ENCODE peak calls at places on chromosomes 1 and 21, in ten cellular contexts. T is heart left ventricle; F is CD4-positive, CD25-positive, alpha-beta regulatory T cell; E is gastrocnemius medialis; P is breast epithelium; Q is small intestine; B is kidney epithelial cell; V is A673; G is mesenchymal stem cell; I is Peyer's patch. L is an unnamed sample.

GRCh38 chr1:208880433-208881100 is 636.4 kb upstream of the PLXNA2 start:
- DNase-seq in T (no peak), F (no peak), E (no peak), P (peak; percentile 36), Q (no peak), B (peak; percentile 12), V (no peak), G (no peak), I (no peak), L (no peak)

GRCh38 chr1:241992734-241993133 is 6.2 kb downstream of the MAP1LC3C start:
- DNase-seq in T (no peak), F (no peak), E (no peak), P (no peak), Q (no peak), B (no peak), V (peak; percentile 3), G (no peak), I (no peak), L (no peak)

GRCh38 chr1:165891461-165891860 is 64.0 kb downstream of the UCK2 start:
- DNase-seq in T (no peak), F (no peak), E (no peak), P (no peak), Q (no peak), B (no peak), V (no peak), G (peak; percentile 58), I (no peak), L (peak; percentile 36)

GRCh38 chr1:30415171-30415940 is 308.0 kb downstream of the MATN1 start:
- DNase-seq in T (no peak), F (no peak), E (no peak), P (no peak), Q (no peak), B (no peak), V (no peak), G (no peak), I (no peak), L (no peak)

GRCh38 chr1:243475966-243476365 is 220.1 kb downstream of the SDCCAG8 start:
- DNase-seq in T (no peak), F (no peak), E (no peak), P (no peak), Q (no peak), B (no peak), V (peak; percentile 56), G (peak; percentile 63), I (no peak), L (no peak)

GRCh38 chr1:41260768-41261167 is 18.7 kb upstream of the SCMH1 start:
- DNase-seq in T (no peak), F (no peak), E (no peak), P (no peak), Q (no peak), B (no peak), V (no peak), G (no peak), I (no peak), L (no peak)

GRCh38 chr21:25956993-25957714 is 213.4 kb downstream of the APP start:
- DNase-seq in T (no peak), F (no peak), E (peak; percentile 46), P (no peak), Q (no peak), B (no peak), V (peak; percentile 88), G (peak; percentile 52), I (no peak), L (peak; percentile 40)

GRCh38 chr1:172607145-172607544 is 51.8 kb upstream of the FASLG start:
- DNase-seq in T (no peak), F (no peak), E (no peak), P (no peak), Q (no peak), B (no peak), V (no peak), G (no peak), I (no peak), L (no peak)

GRCh38 chr1:173954179-173954578 is 37.1 kb upstream of the SERPINC1 start:
- DNase-seq in T (no peak), F (no peak), E (no peak), P (no peak), Q (no peak), B (no peak), V (no peak), G (no peak), I (no peak), L (no peak)

GRCh38 chr1:51986718-51987117 is 3.8 kb downstream of the RAB3B start:
- DNase-seq in T (no peak), F (no peak), E (no peak), P (no peak), Q (no peak), B (no peak), V (peak; percentile 78), G (no peak), I (no peak), L (no peak)

GRCh38 chr1:113388017-113388620 is 2.2 kb upstream of the MAGI3 start:
- DNase-seq in T (no peak), F (no peak), E (no peak), P (no peak), Q (no peak), B (no peak), V (no peak), G (no peak), I (no peak), L (no peak)

GRCh38 chr21:46635324-46636180 is at the start of gene PRMT2:
- DNase-seq in T (peak; percentile 99), F (peak; percentile 98), E (peak; percentile 96), P (peak; percentile 94), Q (peak; percentile 98), B (peak; percentile 83), V (peak; percentile 97), G (peak; percentile 96), I (peak; percentile 99), L (peak; percentile 52)

GRCh38 chr21:46633561-46633960 is 1.9 kb upstream of the PRMT2 start:
- DNase-seq in T (no peak), F (peak; percentile 57), E (no peak), P (no peak), Q (no peak), B (no peak), V (no peak), G (no peak), I (no peak), L (no peak)

GRCh38 chr21:46634966-46635323 is 529 bp upstream of the PRMT2 start:
- DNase-seq in T (peak; percentile 70), F (no peak), E (peak; percentile 32), P (peak; percentile 67), Q (peak; percentile 56), B (peak; percentile 50), V (peak; percentile 92), G (peak; percentile 91), I (no peak), L (no peak)

GRCh38 chr21:46636181-46636512 is 673 bp downstream of the PRMT2 start:
- DNase-seq in T (no peak), F (no peak), E (no peak), P (no peak), Q (no peak), B (no peak), V (no peak), G (no peak), I (no peak), L (no peak)

DNA sequence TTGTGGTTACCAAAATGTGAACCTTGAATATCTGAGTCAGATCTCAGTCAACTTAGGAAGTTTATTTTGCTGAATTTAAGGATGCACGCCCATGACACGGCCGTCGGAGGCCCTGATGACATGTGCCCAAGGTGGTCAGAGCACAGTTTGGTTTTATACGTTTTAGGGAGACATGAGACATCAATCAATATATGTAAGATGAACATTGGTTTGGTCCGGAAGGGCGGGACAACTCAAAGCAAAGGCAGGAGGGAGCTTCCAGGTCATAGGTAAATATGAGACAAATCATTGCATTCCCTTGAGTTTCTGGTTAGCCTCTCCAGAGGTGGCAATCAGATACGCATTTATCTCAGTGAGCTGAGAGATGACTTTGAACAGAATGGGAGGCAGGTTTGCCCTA is 1.0 kb upstream of the PRMT2 start:
- DNase-seq in T (no peak), F (no peak), E (no peak), P (no peak), Q (no peak), B (no peak), V (no peak), G (no peak), I (no peak), L (no peak)
- H3K4me3 ChIP-seq in T (peak overlapping the region; percentile 91), F (peak overlapping the region; percentile 76), E (peak overlapping the region; percentile 91), P (no peak overlapping the region), Q (no peak overlapping the region), B (peak overlapping the region; percentile 97), V (no peak overlapping the region), G (no peak overlapping the region), I (no peak overlapping the region), L (peak overlapping the region; percentile 99)

DNA sequence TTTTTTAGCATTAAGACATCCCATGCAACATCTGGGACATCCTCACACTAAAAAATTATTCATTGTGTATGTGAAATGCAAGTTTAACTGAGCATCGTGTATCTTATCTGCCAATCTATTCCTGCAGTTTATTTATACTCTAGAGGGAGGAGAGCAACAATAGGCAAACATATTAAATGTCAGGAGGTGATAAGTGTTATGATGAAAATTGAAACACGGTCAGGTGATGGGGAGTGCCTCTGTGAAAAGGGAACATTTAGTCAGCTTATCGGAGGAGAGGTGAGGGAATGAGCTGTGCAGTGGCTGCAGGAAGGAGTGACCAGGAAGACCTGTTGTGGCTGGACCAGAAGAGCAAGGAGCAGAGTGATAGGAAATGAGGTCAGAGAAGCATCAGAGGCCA is 775 bp upstream of the EFCAB14 start:
- DNase-seq in T (no peak), F (no peak), E (no peak), P (no peak), Q (peak; percentile 83), B (no peak), V (no peak), G (peak; percentile 3), I (no peak), L (no peak)
- H3K4me3 ChIP-seq in T (peak overlapping the region; percentile 99), F (peak overlapping the region; percentile 70), E (peak overlapping the region; percentile 97), P (peak overlapping the region; percentile 75), Q (no peak overlapping the region), B (no peak overlapping the region), V (peak overlapping the region; percentile 98), G (no peak overlapping the region), I (peak overlapping the region; percentile 99), L (peak overlapping the region; percentile 94)

GRCh38 chr1:47235280-47235679 is 3.3 kb upstream of the TAL1 start:
- DNase-seq in T (peak; percentile 57), F (no peak), E (no peak), P (no peak), Q (no peak), B (no peak), V (no peak), G (no peak), I (no peak), L (no peak)
- H3K4me3 ChIP-seq in T (peak overlapping the region; percentile 8), F (no peak overlapping the region), E (peak overlapping the region; percentile 20), P (no peak overlapping the region), Q (no peak overlapping the region), B (no peak overlapping the region), V (no peak overlapping the region), G (no peak overlapping the region), I (no peak overlapping the region), L (no peak overlapping the region)

GRCh38 chr1:8705104-8705503 is 112.3 kb downstream of the RERE start:
- DNase-seq in T (no peak), F (no peak), E (no peak), P (no peak), Q (no peak), B (no peak), V (no peak), G (no peak), I (no peak), L (no peak)
- H3K4me3 ChIP-seq in T (no peak overlapping the region), F (no peak overlapping the region), E (no peak overlapping the region), P (no peak overlapping the region), Q (no peak overlapping the region), B (no peak overlapping the region), V (no peak overlapping the region), G (no peak overlapping the region), I (no peak overlapping the region), L (no peak overlapping the region)

L was measured in epithelial cell of proximal tubule.